ENCODE peak calls at places on chromosome 21, in eight cellular contexts. M is HAP-1, R is NCI-H1436, B is NCI-H774, L is tibial nerve, E is MCF 10A, Y is glutamatergic neuron, Q is mucosa of gallbladder. N is an unnamed sample.
A peak's percentile ranks its signal among the peaks of the same experiment; 100 is the strongest.

GRCh38 chr21:38843806-38844479 is 38.2 kb downstream of the ETS2 start:
- DNase-seq in L (no peak), Q (no peak), M (no peak), B (no peak), Y (no peak), R (no peak), E (peak; percentile 56), N (no peak)

GRCh38 chr21:45026833-45027232 is 47.5 kb upstream of the ADARB1 start:
- DNase-seq in E (no peak), M (no peak), R (no peak), Y (no peak), B (no peak), L (no peak), Q (no peak), N (no peak)

GRCh38 chr21:31509108-31510017 is 150.1 kb upstream of the SOD1 start:
- DNase-seq in R (peak; percentile 23), L (no peak), Q (no peak), Y (no peak), B (no peak), M (peak; percentile 61), E (peak; percentile 82), N (no peak)

GRCh38 chr21:29163381-29164115 is 33.1 kb downstream of the MAP3K7CL start:
- DNase-seq in R (no peak), Y (no peak), E (peak; percentile 33), M (no peak), B (no peak), Q (no peak), L (no peak), N (no peak)

GRCh38 chr21:45306832-45307571 is 19.3 kb upstream of the POFUT2 start:
- DNase-seq in B (no peak), Y (no peak), R (no peak), M (no peak), E (peak; percentile 27), L (peak; percentile 61), Q (peak; percentile 74), N (no peak)

GRCh38 chr21:33266050-33266783 is at the start of gene IL10RB:
- DNase-seq in M (peak; percentile 81), B (peak; percentile 62), Q (peak; percentile 70), L (peak; percentile 59), Y (peak; percentile 80), R (peak; percentile 70), E (peak; percentile 56), N (peak; percentile 54)

GRCh38 chr21:35921471-35921870 is 138.9 kb downstream of the SETD4 start:
- DNase-seq in Y (no peak), L (no peak), Q (no peak), R (no peak), B (no peak), E (no peak), M (no peak), N (no peak)

GRCh38 chr21:41235214-41235613 is 67.3 kb downstream of the BACE2 start:
- DNase-seq in Y (no peak), B (no peak), Q (no peak), R (no peak), M (no peak), E (no peak), L (no peak), N (no peak)

GRCh38 chr21:46084041-46084561 is 13.8 kb upstream of the COL6A2 start:
- DNase-seq in Q (peak; percentile 8), E (no peak), L (no peak), Y (no peak), R (no peak), M (no peak), B (no peak), N (no peak)

GRCh38 chr21:44911384-44912157 is 9.1 kb downstream of the ITGB2 start:
- DNase-seq in Y (no peak), Q (peak; percentile 92), M (no peak), R (no peak), E (peak; percentile 93), B (peak; percentile 40), L (peak; percentile 70), N (peak; percentile 89)

GRCh38 chr21:31900121-31900895 is 27.5 kb downstream of the HUNK start:
- DNase-seq in M (no peak), R (no peak), Y (no peak), E (no peak), B (no peak), L (no peak), Q (peak; percentile 87), N (no peak)

GRCh38 chr21:28333455-28334108 is 659.1 kb downstream of the LTN1 start:
- DNase-seq in Y (no peak), R (no peak), E (peak; percentile 38), Q (no peak), M (no peak), B (no peak), L (no peak), N (no peak)

GRCh38 chr21:25331286-25331685 is 276.0 kb downstream of the MRPL39 start:
- DNase-seq in R (no peak), B (no peak), M (no peak), Q (no peak), Y (no peak), E (no peak), L (no peak), N (no peak)

GRCh38 chr21:36135391-36136094 is 664 bp downstream of the CBR3 start:
- DNase-seq in L (peak; percentile 61), M (peak; percentile 92), R (peak; percentile 48), Q (peak; percentile 47), Y (peak; percentile 48), E (peak; percentile 81), B (peak; percentile 46), N (peak; percentile 70)

GRCh38 chr21:35395728-35396127 is 346.6 kb upstream of the RUNX1 start:
- DNase-seq in R (no peak), B (no peak), Y (no peak), E (peak; percentile 55), L (no peak), M (no peak), Q (no peak), N (no peak)

GRCh38 chr21:14864211-14865021 is 200.4 kb downstream of the NRIP1 start:
- DNase-seq in R (peak; percentile 48), L (peak; percentile 77), Q (peak; percentile 75), Y (peak; percentile 85), E (peak; percentile 78), B (peak; percentile 45), M (peak; percentile 71), N (peak; percentile 24)

GRCh38 chr21:33373451-33373850 is 29.8 kb upstream of the IFNGR2 start:
- DNase-seq in B (no peak), E (peak; percentile 43), Y (no peak), R (no peak), Q (no peak), M (no peak), L (no peak), N (no peak)

GRCh38 chr21:43916691-43917514 is 51.9 kb downstream of the AGPAT3 start:
- DNase-seq in Q (no peak), Y (no peak), B (no peak), R (no peak), E (no peak), L (no peak), M (no peak), N (no peak)

GRCh38 chr21:35511298-35512162 is 462.4 kb upstream of the RUNX1 start:
- DNase-seq in E (peak; percentile 54), B (no peak), M (no peak), R (no peak), L (no peak), Y (no peak), Q (no peak), N (no peak)

GRCh38 chr21:35256468-35256988 is 207.4 kb upstream of the RUNX1 start:
- DNase-seq in L (peak; percentile 60), Q (peak; percentile 89), R (peak; percentile 40), E (peak; percentile 99), Y (no peak), M (no peak), B (peak; percentile 87), N (peak; percentile 64)

GRCh38 chr21:17083084-17083483 is 429.8 kb upstream of the CXADR start:
- DNase-seq in Y (no peak), R (no peak), L (no peak), E (no peak), M (no peak), Q (no peak), B (no peak), N (no peak)

GRCh38 chr21:19850157-19850556 is 1148.1 kb upstream of the NCAM2 start:
- DNase-seq in Y (no peak), R (no peak), M (no peak), B (no peak), L (no peak), E (no peak), Q (no peak), N (no peak)

GRCh38 chr21:41961753-41962152 is 7.9 kb upstream of the C2CD2 start:
- DNase-seq in M (no peak), L (no peak), R (no peak), E (no peak), B (no peak), Y (no peak), Q (no peak), N (peak; percentile 14)

GRCh38 chr21:35476616-35477395 is 427.7 kb upstream of the RUNX1 start:
- DNase-seq in L (no peak), Q (no peak), B (no peak), R (no peak), Y (no peak), M (no peak), E (peak; percentile 7), N (no peak)

GRCh38 chr21:45405819-45406762 is 1.1 kb downstream of the COL18A1 start:
- DNase-seq in M (peak; percentile 67), Q (no peak), Y (no peak), B (no peak), E (no peak), L (no peak), R (peak; percentile 12), N (no peak)

GRCh38 chr21:46323710-46324389 is at the start of the genes C21orf58 and PCNT:
- DNase-seq in M (peak; percentile 97), Y (peak; percentile 98), R (peak; percentile 97), L (peak; percentile 93), Q (peak; percentile 98), B (peak; percentile 90), E (peak; percentile 97), N (peak; percentile 97)

GRCh38 chr21:17461582-17461981 is 51.3 kb upstream of the CXADR start:
- DNase-seq in E (peak; percentile 89), Q (no peak), L (no peak), Y (no peak), B (no peak), M (no peak), R (no peak), N (no peak)

GRCh38 chr21:25300632-25301031 is 306.6 kb downstream of the MRPL39 start:
- DNase-seq in L (no peak), R (no peak), M (no peak), E (no peak), Y (no peak), B (no peak), Q (no peak), N (no peak)

GRCh38 chr21:45963225-45963555 is 18.4 kb upstream of the COL6A1 start:
- DNase-seq in Y (no peak), E (no peak), L (no peak), Q (no peak), M (no peak), B (no peak), R (no peak), N (no peak)

GRCh38 chr21:44836666-44837471 is 19.0 kb upstream of the SUMO3 start:
- DNase-seq in R (no peak), B (no peak), E (no peak), L (no peak), Q (peak; percentile 53), Y (peak; percentile 71), M (peak; percentile 22), N (peak; percentile 52)

GRCh38 chr21:18840239-18840638 is 436.7 kb upstream of the TMPRSS15 start:
- DNase-seq in Q (no peak), L (no peak), R (no peak), E (peak; percentile 36), M (peak; percentile 32), B (no peak), Y (no peak), N (no peak)

GRCh38 chr21:28523367-28523766 is 469.3 kb downstream of the LTN1 start:
- DNase-seq in Y (no peak), M (no peak), Q (no peak), L (no peak), E (no peak), B (no peak), R (no peak), N (no peak)

GRCh38 chr21:40586575-40586974 is 260.4 kb downstream of the DSCAM start:
- DNase-seq in B (no peak), Y (no peak), L (no peak), Q (no peak), E (no peak), R (no peak), M (no peak), N (no peak)

GRCh38 chr21:38228115-38228514 is 28.7 kb upstream of the KCNJ15 start:
- DNase-seq in M (no peak), Q (peak; percentile 81), Y (no peak), B (no peak), E (no peak), L (no peak), R (no peak), N (no peak)